ENCODE peak calls at places on chromosomes 11 and 22, in four cellular contexts. U, N, F and X are unnamed samples.

GRCh38 chr22:26568207-26568706 is 21.7 kb downstream of the TPST2 start:
- DNase-seq in U (no peak), N (no peak), F (no peak), X (peak; percentile 67)

GRCh38 chr11:33633251-33634003 is 67.2 kb downstream of the C11orf91 start:
- DNase-seq in U (peak; percentile 49), N (no peak), F (no peak), X (no peak)

GRCh38 chr11:70383664-70384395 is 14.5 kb upstream of the CTTN start:
- DNase-seq in U (no peak), N (no peak), F (no peak), X (no peak)

GRCh38 chr11:64088159-64089026 is 52.7 kb downstream of the FLRT1 start:
- DNase-seq in U (no peak), N (no peak), F (peak; percentile 25), X (peak; percentile 79)

GRCh38 chr11:96001037-96001436 is 77.1 kb upstream of the MTMR2 start:
- DNase-seq in U (no peak), N (no peak), F (no peak), X (no peak)

GRCh38 chr11:72831521-72832300 is 17.5 kb downstream of the ATG16L2 start:
- DNase-seq in U (no peak), N (peak; percentile 80), F (peak; percentile 69), X (peak; percentile 90)

GRCh38 chr22:27405672-27406388 is 395.7 kb downstream of the MN1 start:
- DNase-seq in U (no peak), N (peak; percentile 69), F (peak; percentile 37), X (peak; percentile 77)

GRCh38 chr22:31870890-31871289 is 73.4 kb upstream of the YWHAH start:
- DNase-seq in U (peak; percentile 69), N (no peak), F (no peak), X (no peak)

GRCh38 chr11:111797145-111797581 is 31.0 kb upstream of the PPP2R1B start:
- DNase-seq in U (no peak), N (no peak), F (no peak), X (no peak)

GRCh38 chr11:59062602-59063529 is 23.2 kb upstream of the GLYATL1B start:
- DNase-seq in U (no peak), N (no peak), F (no peak), X (no peak)

GRCh38 chr11:77232242-77232641 is 69.2 kb downstream of the GDPD4 start:
- DNase-seq in U (no peak), N (no peak), F (no peak), X (no peak)

GRCh38 chr22:43819691-43820670 is 7.9 kb upstream of the EFCAB6 start:
- DNase-seq in U (no peak), N (no peak), F (no peak), X (no peak)

GRCh38 chr11:70503201-70503877 is 105.0 kb downstream of the CTTN start:
- DNase-seq in U (no peak), N (peak; percentile 6), F (no peak), X (no peak)

GRCh38 chr22:20015971-20016733 is 471 bp downstream of the ARVCF start:
- DNase-seq in U (no peak), N (peak; percentile 58), F (peak; percentile 28), X (peak; percentile 69)

GRCh38 chr22:35219012-35219411 is 38.3 kb upstream of the HMGXB4 start:
- DNase-seq in U (no peak), N (no peak), F (no peak), X (no peak)

GRCh38 chr11:119085523-119085878 is 820 bp downstream of the HMBS start:
- DNase-seq in U (no peak), N (no peak), F (peak; percentile 61), X (no peak)

GRCh38 chr11:133928628-133929059 is 28.1 kb downstream of the IGSF9B start:
- DNase-seq in U (no peak), N (no peak), F (peak; percentile 90), X (peak; percentile 24)

GRCh38 chr11:77789061-77789730 is 31.3 kb downstream of the RSF1 start:
- DNase-seq in U (no peak), N (no peak), F (no peak), X (no peak)

GRCh38 chr11:91158901-91159537 is 936.2 kb upstream of the CHORDC1 start:
- DNase-seq in U (no peak), N (no peak), F (no peak), X (no peak)

GRCh38 chr11:19644316-19644715 is 68.3 kb upstream of the NAV2 start:
- DNase-seq in U (no peak), N (no peak), F (no peak), X (no peak)

GRCh38 chr22:48153726-48154125 is 1391.3 kb downstream of the TBC1D22A start:
- DNase-seq in U (no peak), N (no peak), F (no peak), X (no peak)